ENCODE peak calls at places on chromosome 11, in seven cellular contexts. One of them, this sample, is unnamed.

GRCh38 chr11:119567667-119568582 is 145.0 kb upstream of the THY1 start:
- DNase-seq in stomach: no peak
- DNase-seq in testis: peak; percentile 16
- DNase-seq in ovary: no peak
- DNase-seq in HepG2: no peak
- DNase-seq in GM12892: no peak
- DNase-seq in uterus: no peak
- DNase-seq in this sample: no peak

GRCh38 chr11:19076744-19077589 is 16.4 kb upstream of the MRGPRX2 start:
- DNase-seq in uterus: peak; percentile 35
- DNase-seq in GM12892: peak; percentile 28
- DNase-seq in testis: peak; percentile 73
- DNase-seq in ovary: peak; percentile 42
- DNase-seq in HepG2: peak; percentile 32
- DNase-seq in stomach: peak; percentile 70
- DNase-seq in this sample: no peak

GRCh38 chr11:94638902-94639373 is 71.8 kb downstream of the PIWIL4 start:
- DNase-seq in ovary: no peak
- DNase-seq in uterus: no peak
- DNase-seq in stomach: no peak
- DNase-seq in HepG2: no peak
- DNase-seq in testis: no peak
- DNase-seq in GM12892: no peak
- DNase-seq in this sample: no peak

GRCh38 chr11:126034026-126034822 is 28.4 kb downstream of the CDON start:
- DNase-seq in HepG2: no peak
- DNase-seq in testis: no peak
- DNase-seq in stomach: no peak
- DNase-seq in ovary: no peak
- DNase-seq in GM12892: no peak
- DNase-seq in uterus: no peak
- DNase-seq in this sample: no peak

GRCh38 chr11:2328040-2328439 is 26.2 kb downstream of the TSPAN32 start:
- DNase-seq in uterus: no peak
- DNase-seq in ovary: no peak
- DNase-seq in GM12892: no peak
- DNase-seq in testis: no peak
- DNase-seq in stomach: no peak
- DNase-seq in HepG2: no peak
- DNase-seq in this sample: no peak

GRCh38 chr11:128208329-128209220 is 378.8 kb downstream of the ETS1 start:
- DNase-seq in uterus: peak; percentile 33
- DNase-seq in ovary: peak; percentile 43
- DNase-seq in testis: peak; percentile 27
- DNase-seq in HepG2: no peak
- DNase-seq in GM12892: no peak
- DNase-seq in stomach: no peak
- DNase-seq in this sample: peak; percentile 11

GRCh38 chr11:117625237-117625636 is 171.8 kb downstream of the DSCAML1 start:
- DNase-seq in ovary: no peak
- DNase-seq in GM12892: no peak
- DNase-seq in uterus: no peak
- DNase-seq in testis: no peak
- DNase-seq in stomach: no peak
- DNase-seq in HepG2: no peak
- DNase-seq in this sample: no peak

GRCh38 chr11:94544832-94545640 is 1.3 kb downstream of the FUT4 start:
- DNase-seq in stomach: peak; percentile 54
- DNase-seq in uterus: no peak
- DNase-seq in testis: peak; percentile 26
- DNase-seq in ovary: peak; percentile 53
- DNase-seq in GM12892: no peak
- DNase-seq in HepG2: no peak
- DNase-seq in this sample: no peak

GRCh38 chr11:109914809-109915653 is 178.2 kb upstream of the ZC3H12C start:
- DNase-seq in stomach: no peak
- DNase-seq in ovary: no peak
- DNase-seq in testis: no peak
- DNase-seq in HepG2: no peak
- DNase-seq in GM12892: no peak
- DNase-seq in uterus: no peak
- DNase-seq in this sample: no peak

GRCh38 chr11:42552786-42553185 is 759.0 kb upstream of the API5 start:
- DNase-seq in HepG2: no peak
- DNase-seq in uterus: no peak
- DNase-seq in stomach: no peak
- DNase-seq in ovary: no peak
- DNase-seq in testis: peak; percentile 19
- DNase-seq in GM12892: no peak
- DNase-seq in this sample: no peak

GRCh38 chr11:26849009-26849408 is 127.1 kb upstream of the SLC5A12 start:
- DNase-seq in GM12892: no peak
- DNase-seq in testis: peak; percentile 15
- DNase-seq in stomach: no peak
- DNase-seq in ovary: no peak
- DNase-seq in HepG2: no peak
- DNase-seq in uterus: peak; percentile 34
- DNase-seq in this sample: no peak

GRCh38 chr11:1890856-1891830 is 552 bp downstream of the PRR33 start:
- DNase-seq in HepG2: no peak
- DNase-seq in ovary: no peak
- DNase-seq in GM12892: peak; percentile 32
- DNase-seq in uterus: peak; percentile 20
- DNase-seq in testis: no peak
- DNase-seq in stomach: no peak
- DNase-seq in this sample: no peak

GRCh38 chr11:118662401-118663271 is 16.8 kb downstream of the TREH start:
- DNase-seq in stomach: no peak
- DNase-seq in ovary: no peak
- DNase-seq in testis: no peak
- DNase-seq in uterus: no peak
- DNase-seq in GM12892: no peak
- DNase-seq in HepG2: no peak
- DNase-seq in this sample: no peak

GRCh38 chr11:128294001-128294684 is 293.2 kb downstream of the ETS1 start:
- DNase-seq in ovary: no peak
- DNase-seq in stomach: no peak
- DNase-seq in testis: no peak
- DNase-seq in GM12892: no peak
- DNase-seq in uterus: no peak
- DNase-seq in HepG2: no peak
- DNase-seq in this sample: no peak

GRCh38 chr11:65919151-65920034 is at the start of gene DRAP1:
- DNase-seq in GM12892: peak; percentile 97
- DNase-seq in HepG2: peak; percentile 94
- DNase-seq in stomach: peak; percentile 99
- DNase-seq in testis: peak; percentile 99
- DNase-seq in uterus: peak; percentile 98
- DNase-seq in ovary: peak; percentile 99
- DNase-seq in this sample: peak; percentile 91
- TF ChIP-seq POLR2A in GM12892: peak; percentile 46
- TF ChIP-seq POLR2A in HepG2: peak; percentile 46
- TF ChIP-seq POLR2A in stomach: no peak
- TF ChIP-seq POLR2A in testis: no peak
- TF ChIP-seq POLR2A in uterus: peak; percentile 66
- TF ChIP-seq POLR2A in ovary: peak; percentile 63
- TF ChIP-seq POLR2A in this sample: peak; percentile 73

GRCh38 chr11:75408852-75409219 is 9.5 kb downstream of the RPS3 start:
- DNase-seq in HepG2: no peak
- DNase-seq in testis: no peak
- DNase-seq in uterus: no peak
- DNase-seq in GM12892: no peak
- DNase-seq in ovary: no peak
- DNase-seq in stomach: no peak
- DNase-seq in this sample: no peak
- TF ChIP-seq POLR2A in HepG2: no peak
- TF ChIP-seq POLR2A in testis: no peak
- TF ChIP-seq POLR2A in uterus: no peak
- TF ChIP-seq POLR2A in GM12892: no peak
- TF ChIP-seq POLR2A in ovary: no peak
- TF ChIP-seq POLR2A in stomach: no peak
- TF ChIP-seq POLR2A in this sample: no peak

GRCh38 chr11:61161190-61162091 is at the start of gene VPS37C:
- DNase-seq in testis: peak; percentile 92
- DNase-seq in stomach: peak; percentile 92
- DNase-seq in GM12892: peak; percentile 94
- DNase-seq in uterus: peak; percentile 90
- DNase-seq in ovary: peak; percentile 94
- DNase-seq in HepG2: peak; percentile 69
- DNase-seq in this sample: peak; percentile 89
- TF ChIP-seq POLR2A in testis: no peak
- TF ChIP-seq POLR2A in stomach: no peak
- TF ChIP-seq POLR2A in GM12892: peak; percentile 72
- TF ChIP-seq POLR2A in uterus: peak; percentile 63
- TF ChIP-seq POLR2A in ovary: peak; percentile 41
- TF ChIP-seq POLR2A in HepG2: peak; percentile 77
- TF ChIP-seq POLR2A in this sample: peak; percentile 75

DNA sequence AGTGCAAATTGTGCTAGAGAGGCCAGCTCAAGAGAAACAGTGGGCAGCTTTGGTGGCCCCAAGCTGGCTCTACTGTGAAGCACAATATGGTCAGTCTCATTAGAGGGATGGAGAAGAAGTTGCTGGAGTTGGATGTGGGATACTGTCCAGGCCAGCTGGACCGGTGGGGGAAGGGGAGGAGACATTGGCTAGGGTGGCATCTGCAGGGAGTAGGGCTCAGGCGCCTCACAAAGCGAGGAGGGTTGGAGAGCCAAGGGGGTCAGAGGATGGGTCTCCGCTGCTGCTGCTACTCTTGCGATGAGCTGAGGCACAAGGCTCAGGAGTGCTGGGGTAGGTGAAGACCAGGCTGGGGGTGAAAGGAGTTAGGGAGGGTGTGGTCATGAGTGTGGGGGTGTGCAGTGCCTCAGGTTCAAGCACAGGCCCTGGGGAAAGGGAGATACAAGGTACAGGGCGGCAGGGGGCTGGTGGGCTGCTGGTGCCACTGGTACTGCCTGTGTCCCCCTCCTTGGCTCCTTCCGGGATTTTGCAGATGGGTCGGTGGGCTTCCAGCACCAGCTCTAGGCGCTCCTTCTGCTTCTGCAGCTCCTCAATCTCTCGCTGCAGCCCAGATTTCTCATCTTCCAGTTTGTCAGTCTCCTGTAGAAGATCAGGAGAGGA is 2.3 kb downstream of the CCDC85B start:
- DNase-seq in GM12892: no peak
- DNase-seq in ovary: no peak
- DNase-seq in testis: no peak
- DNase-seq in HepG2: no peak
- DNase-seq in stomach: no peak
- DNase-seq in uterus: no peak
- DNase-seq in this sample: no peak
- TF ChIP-seq POLR2A in GM12892: no peak
- TF ChIP-seq POLR2A in ovary: no peak
- TF ChIP-seq POLR2A in testis: no peak
- TF ChIP-seq POLR2A in HepG2: no peak
- TF ChIP-seq POLR2A in stomach: no peak
- TF ChIP-seq POLR2A in uterus: no peak
- TF ChIP-seq POLR2A in this sample: no peak

GRCh38 chr11:210122-210802 is 2.8 kb downstream of the RIC8A start:
- DNase-seq in GM12892: no peak
- DNase-seq in stomach: peak; percentile 18
- DNase-seq in HepG2: no peak
- DNase-seq in uterus: no peak
- DNase-seq in testis: peak; percentile 11
- DNase-seq in ovary: no peak
- DNase-seq in this sample: peak; percentile 94
- TF ChIP-seq POLR2A in GM12892: no peak
- TF ChIP-seq POLR2A in stomach: no peak
- TF ChIP-seq POLR2A in HepG2: no peak
- TF ChIP-seq POLR2A in uterus: no peak
- TF ChIP-seq POLR2A in testis: no peak
- TF ChIP-seq POLR2A in ovary: no peak
- TF ChIP-seq POLR2A in this sample: peak; percentile 31